ENCODE peak calls at places on chromosomes 3 and 15, in four cellular contexts. O, T, S and A are unnamed samples.

GRCh38 chr3:60325610-60326181 is 925.6 kb downstream of the FHIT start:
- DNase-seq in T (no peak), S (no peak), O (no peak), A (no peak)

GRCh38 chr3:160108357-160108756 is 116.9 kb upstream of the C3orf80 start:
- DNase-seq in T (no peak), O (no peak), S (no peak), A (no peak)

GRCh38 chr3:44117239-44117638 is 124.4 kb upstream of the TOPAZ1 start:
- DNase-seq in S (no peak), O (no peak), T (no peak), A (no peak)

GRCh38 chr15:39273805-39274411 is 307.0 kb upstream of the THBS1 start:
- DNase-seq in S (no peak), O (no peak), T (peak), A (peak)

GRCh38 chr15:25797511-25798206 is 65.5 kb downstream of the ATP10A start:
- DNase-seq in T (no peak), S (no peak), O (no peak), A (no peak)

GRCh38 chr15:31457631-31458526 is 131.2 kb downstream of the KLF13 start:
- DNase-seq in S (no peak), O (no peak), T (peak), A (no peak)

GRCh38 chr3:42451546-42452230 is 41.3 kb upstream of the LYZL4 start:
- DNase-seq in S (no peak), O (no peak), T (no peak), A (no peak)

GRCh38 chr15:96869122-96869521 is 538.6 kb downstream of the NR2F2 start:
- DNase-seq in S (no peak), O (no peak), T (no peak), A (no peak)

GRCh38 chr3:53046171-53047170 is 598 bp upstream of the SFMBT1 start:
- DNase-seq in S (no peak), O (no peak), T (peak), A (no peak)

GRCh38 chr3:188416041-188416440 is 262.1 kb downstream of the LPP start:
- DNase-seq in O (no peak), S (no peak), T (no peak), A (no peak)

GRCh38 chr3:131892331-131892730 is 142.5 kb downstream of the CPNE4 start:
- DNase-seq in T (no peak), O (no peak), S (no peak), A (no peak)

GRCh38 chr3:32288819-32289218 is 50.3 kb downstream of the CMTM8 start:
- DNase-seq in S (no peak), T (no peak), O (no peak), A (no peak)

GRCh38 chr15:74775894-74776293 is 6.0 kb upstream of the CSK start:
- DNase-seq in S (no peak), T (no peak), O (no peak), A (no peak)

GRCh38 chr15:78640527-78640839 is 527 bp downstream of the CHRNB4 start:
- DNase-seq in T (no peak), S (no peak), O (no peak), A (no peak)

GRCh38 chr3:195068045-195068444 is 202.9 kb downstream of the XXYLT1 start:
- DNase-seq in S (no peak), T (no peak), O (no peak), A (no peak)

GRCh38 chr15:83982748-83983147 is 252.8 kb upstream of the GOLGA6L4 start:
- DNase-seq in S (no peak), O (no peak), T (no peak), A (no peak)

GRCh38 chr3:146044046-146044445 is 116.9 kb downstream of the PLOD2 start:
- DNase-seq in T (no peak), S (no peak), O (no peak), A (no peak)

GRCh38 chr3:45105855-45106655 is 40.1 kb downstream of the CDCP1 start:
- DNase-seq in S (peak), O (no peak), T (no peak), A (no peak)

GRCh38 chr3:169091196-169091595 is 572.3 kb downstream of the MECOM start:
- DNase-seq in O (no peak), S (no peak), T (no peak), A (no peak)

GRCh38 chr3:108180214-108180613 is 42.0 kb downstream of the IFT57 start:
- DNase-seq in T (no peak), S (no peak), O (no peak), A (no peak)

GRCh38 chr15:33675246-33675645 is 293.1 kb upstream of the CHRM5 start:
- DNase-seq in T (peak), S (peak), O (no peak), A (no peak)

GRCh38 chr15:28133281-28133680 is 34.2 kb upstream of the OCA2 start:
- DNase-seq in T (no peak), O (no peak), S (no peak), A (no peak)

GRCh38 chr3:83523470-83524073 is 1435.2 kb upstream of the CADM2 start:
- DNase-seq in T (peak), S (no peak), O (peak), A (peak)

GRCh38 chr15:35944945-35945344 is 399.0 kb upstream of the DPH6 start:
- DNase-seq in T (no peak), O (no peak), S (no peak), A (no peak)

GRCh38 chr3:10317311-10317960 is 3.5 kb downstream of the SEC13 start:
- DNase-seq in S (no peak), T (no peak), O (no peak), A (peak)

GRCh38 chr3:10312866-10313265 is 8.0 kb downstream of the SEC13 start:
- DNase-seq in S (no peak), O (no peak), T (no peak), A (no peak)

GRCh38 chr3:10312391-10312790 is 8.5 kb downstream of the SEC13 start:
- DNase-seq in O (no peak), T (no peak), S (no peak), A (no peak)

GRCh38 chr3:10315771-10316344 is 5.1 kb downstream of the SEC13 start:
- DNase-seq in S (no peak), T (no peak), O (no peak), A (no peak)

DNA sequence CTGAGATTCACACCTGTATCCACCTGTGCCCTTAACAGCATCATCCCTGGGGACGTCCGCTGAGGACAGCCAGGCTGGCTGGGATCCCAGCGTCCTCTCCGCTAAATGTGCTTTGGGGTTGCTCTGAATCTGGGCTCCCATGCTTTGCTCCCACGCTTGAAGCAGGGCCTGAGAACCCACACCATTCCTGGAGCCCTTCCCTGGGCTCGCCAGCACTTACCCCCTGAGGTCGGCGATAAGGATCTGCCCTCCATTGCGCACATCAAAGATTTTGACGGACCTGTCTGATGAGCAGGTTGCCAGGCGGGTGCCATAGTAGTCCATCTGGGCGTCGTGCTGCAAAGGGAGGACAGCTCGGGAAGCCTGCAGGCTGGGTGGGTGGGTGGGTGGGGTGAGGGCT is 5.8 kb downstream of the SEC13 start:
- DNase-seq in O (no peak), S (no peak), T (no peak), A (no peak)
- TF ChIP-seq CHD4 in O (no peak), S (no peak), T (no peak), A (no peak)

GRCh38 chr3:50170689-50171088 is 15.6 kb downstream of the SEMA3F start:
- DNase-seq in S (peak), T (peak), O (no peak), A (peak)
- TF ChIP-seq BHLHE40 in S (no peak), T (no peak), O (no peak), A (peak)

DNA sequence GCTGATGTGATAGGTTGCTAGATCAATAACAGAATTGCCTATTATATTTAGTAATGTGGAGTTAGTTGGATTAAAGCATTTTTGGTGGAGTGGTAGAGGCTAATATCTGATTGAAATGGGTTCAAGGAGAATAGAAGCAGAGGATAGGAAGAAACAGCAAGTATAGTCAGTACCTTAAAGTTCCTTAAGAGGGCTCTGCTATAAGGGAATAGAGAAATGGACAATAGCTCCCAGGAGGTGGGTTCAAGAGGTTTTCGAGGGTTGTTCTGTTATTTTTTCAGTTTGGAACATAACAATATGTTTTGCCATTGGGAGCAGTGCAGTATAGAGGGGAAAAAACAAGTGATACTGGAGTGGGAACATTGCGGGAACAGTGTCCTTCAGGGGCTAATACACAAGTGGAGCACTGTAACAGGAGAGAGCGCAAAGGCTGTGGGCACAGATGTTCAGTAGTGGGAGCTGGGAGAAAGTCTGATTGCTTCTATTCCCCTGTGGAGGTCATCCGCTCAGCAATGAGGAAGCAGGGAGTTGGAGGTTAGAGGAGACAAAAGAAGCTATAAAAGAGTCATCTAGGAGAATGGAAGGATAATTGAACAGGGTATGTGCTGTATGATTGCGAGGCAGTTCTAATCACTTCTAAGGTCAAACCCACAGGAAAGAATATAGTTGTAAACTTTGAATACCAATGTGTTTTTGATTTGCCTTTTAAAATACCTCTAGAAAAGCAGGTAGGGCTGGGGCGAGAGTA is 3.3 kb downstream of the MRPS11 start:
- DNase-seq in T (no peak), S (peak), O (no peak), A (no peak)
- TF ChIP-seq CHD4 in T (no peak), S (no peak), O (no peak), A (no peak)

DNA sequence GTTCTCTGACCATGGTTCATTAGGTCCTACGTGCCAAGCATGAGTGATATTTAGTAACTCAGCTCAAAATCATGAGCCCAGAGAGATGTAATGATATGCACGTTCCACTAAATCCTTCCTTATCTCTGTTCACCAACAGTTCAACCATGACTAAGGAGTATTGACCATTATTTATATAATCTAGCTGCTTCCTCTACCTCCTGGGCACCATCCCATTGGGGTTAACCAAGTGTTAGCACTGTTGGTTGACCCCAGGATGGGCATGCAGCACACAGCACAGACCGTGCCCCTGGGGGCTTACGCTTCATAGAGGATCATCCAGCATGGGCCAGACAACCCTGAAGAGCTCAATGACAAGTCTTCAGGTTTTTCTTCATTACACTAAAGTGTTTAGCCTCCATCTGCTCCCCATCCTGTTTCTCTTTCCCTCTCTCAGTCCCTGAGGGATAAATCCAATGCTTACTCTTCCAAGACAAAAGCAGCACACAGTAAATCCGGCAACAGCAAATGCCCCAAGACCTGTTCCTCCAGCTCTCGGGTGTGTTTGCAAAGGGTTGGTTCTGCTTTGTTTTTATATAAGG is 10.4 kb downstream of the FAM174B start:
- DNase-seq in T (no peak), O (no peak), S (no peak), A (no peak)
- TF ChIP-seq BHLHE40 in T (no peak), O (no peak), S (peak), A (no peak)

GRCh38 chr3:4848176-4848575 is 131.1 kb upstream of the BHLHE40 start:
- DNase-seq in S (no peak), T (no peak), O (no peak), A (no peak)

GRCh38 chr3:4850928-4851265 is 128.3 kb upstream of the BHLHE40 start:
- DNase-seq in T (no peak), O (peak), S (no peak), A (no peak)

GRCh38 chr3:4849739-4850138 is 129.5 kb upstream of the BHLHE40 start:
- DNase-seq in T (no peak), S (no peak), O (no peak), A (no peak)

GRCh38 chr3:4849136-4849535 is 130.1 kb upstream of the BHLHE40 start:
- DNase-seq in O (no peak), T (no peak), S (no peak), A (no peak)

GRCh38 chr3:4850211-4850927 is 128.9 kb upstream of the BHLHE40 start:
- DNase-seq in O (peak), T (no peak), S (no peak), A (no peak)
- TF ChIP-seq CHD4 in O (no peak), T (no peak), S (no peak), A (no peak)

GRCh38 chr3:24060055-24060454 is 115.0 kb downstream of the NR1D2 start:
- DNase-seq in S (no peak), T (no peak), O (no peak), A (no peak)
- TF ChIP-seq BHLHE40 in S (no peak), T (no peak), O (no peak), A (no peak)

DNA sequence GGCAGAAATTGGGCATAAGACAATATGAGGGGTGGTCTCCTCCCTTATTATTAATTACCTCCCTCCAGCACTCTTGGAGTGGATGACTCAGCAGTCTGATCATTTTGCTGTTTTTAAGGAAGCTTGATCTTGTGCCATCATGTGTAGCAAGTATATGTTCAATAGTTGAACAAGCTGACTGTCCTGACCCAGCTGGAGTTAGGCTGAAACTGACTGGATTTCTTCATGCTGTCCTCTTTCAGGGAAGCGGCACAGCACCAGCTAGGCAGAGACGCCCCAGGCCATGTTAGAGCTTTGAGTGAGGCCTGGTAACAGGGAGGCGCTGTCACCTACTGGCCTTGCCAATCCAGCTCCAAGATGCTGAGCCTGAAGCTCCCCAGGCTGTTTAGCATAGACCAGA is 54.4 kb upstream of the KIF23 start:
- DNase-seq in T (peak), S (no peak), O (no peak), A (no peak)
- TF ChIP-seq CHD4 in T (no peak), S (no peak), O (no peak), A (no peak)

GRCh38 chr3:58119221-58119620 is 91.6 kb downstream of the DNASE1L3 start:
- DNase-seq in T (no peak), S (no peak), O (no peak), A (no peak)

GRCh38 chr3:58117561-58118305 is 93.0 kb downstream of the DNASE1L3 start:
- DNase-seq in S (no peak), T (no peak), O (no peak), A (no peak)

GRCh38 chr3:58120075-58120812 is 90.5 kb downstream of the DNASE1L3 start:
- DNase-seq in S (no peak), O (no peak), T (no peak), A (no peak)

GRCh38 chr3:58116985-58117384 is 93.8 kb downstream of the DNASE1L3 start:
- DNase-seq in O (no peak), S (no peak), T (no peak), A (no peak)

DNA sequence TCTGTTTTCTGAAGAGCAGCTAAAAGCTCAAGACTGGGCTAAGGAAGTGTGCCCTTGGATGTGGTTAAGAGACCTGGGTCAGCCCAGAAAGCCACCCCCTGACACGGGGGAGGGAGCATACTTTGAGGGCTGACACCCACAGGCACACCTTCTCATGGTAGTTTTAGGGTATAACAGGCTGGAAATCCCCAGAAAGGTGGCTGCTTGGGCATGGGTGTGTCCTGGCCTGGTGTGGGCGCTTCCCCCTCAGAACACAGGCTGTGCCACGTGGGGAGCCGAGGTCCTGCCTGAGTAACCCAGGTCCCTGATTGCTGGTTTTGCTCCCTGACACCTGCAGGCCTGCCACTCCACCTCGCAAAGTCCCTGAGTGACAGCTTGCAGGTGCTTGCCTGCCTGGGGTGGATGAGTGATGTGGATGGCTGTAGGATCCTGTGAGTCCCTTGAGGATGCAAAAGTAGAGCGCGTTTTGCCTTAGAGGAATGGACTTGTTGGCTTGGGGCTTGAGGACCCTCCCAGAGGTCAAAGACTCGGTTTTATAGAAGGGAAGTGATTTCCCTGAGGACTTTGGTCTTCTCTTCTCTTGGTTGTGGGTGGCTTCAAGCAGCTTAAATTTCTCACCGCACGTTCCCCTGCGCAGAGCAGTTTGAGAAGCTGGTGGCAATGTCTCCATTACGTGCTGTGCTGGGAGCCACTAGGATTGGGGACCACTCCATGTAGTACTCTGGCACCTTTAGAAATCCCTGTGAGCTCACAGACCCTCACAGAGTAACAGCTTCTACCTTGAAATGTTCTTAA is 94.4 kb downstream of the DNASE1L3 start:
- DNase-seq in T (no peak), S (no peak), O (peak), A (no peak)
- TF ChIP-seq BHLHE40 in T (no peak), S (no peak), O (peak), A (no peak)

DNA sequence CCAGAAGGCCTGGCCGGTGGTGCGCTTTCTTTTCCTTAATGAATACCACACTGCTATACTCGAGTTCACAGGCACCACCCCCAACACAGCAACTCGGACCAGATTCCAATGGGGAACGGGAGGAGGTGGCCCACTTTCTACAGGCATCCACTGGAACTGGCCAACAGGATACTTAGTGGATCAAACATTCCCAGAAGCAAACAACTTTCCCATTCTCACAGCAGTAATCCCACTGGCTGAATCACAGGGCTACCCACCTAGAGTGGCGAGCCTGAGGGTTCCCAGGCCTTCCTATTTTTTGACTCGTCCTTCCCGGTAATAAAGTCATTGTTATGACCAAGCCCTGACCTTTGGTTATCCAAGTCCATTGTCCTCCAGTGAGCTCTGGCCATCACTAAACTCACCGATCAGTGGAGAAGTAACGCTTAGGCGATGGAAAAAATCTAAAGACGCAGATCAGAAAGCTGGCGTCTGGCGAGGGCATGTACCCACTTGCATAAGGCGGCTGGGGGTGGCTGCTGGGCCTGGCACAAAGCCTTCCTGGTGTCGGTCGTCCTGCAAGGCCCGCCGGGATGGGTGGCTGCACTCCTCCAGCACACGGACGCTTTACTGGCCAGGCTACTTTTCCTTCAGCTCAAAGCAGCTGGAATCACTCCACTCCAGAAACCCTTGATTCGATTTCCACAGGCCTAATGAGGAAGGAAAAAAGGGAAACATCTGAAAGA is 1.2 kb downstream of the EOGT start:
- DNase-seq in O (no peak), S (no peak), T (no peak), A (no peak)
- TF ChIP-seq CHD4 in O (no peak), S (no peak), T (no peak), A (no peak)

DNA sequence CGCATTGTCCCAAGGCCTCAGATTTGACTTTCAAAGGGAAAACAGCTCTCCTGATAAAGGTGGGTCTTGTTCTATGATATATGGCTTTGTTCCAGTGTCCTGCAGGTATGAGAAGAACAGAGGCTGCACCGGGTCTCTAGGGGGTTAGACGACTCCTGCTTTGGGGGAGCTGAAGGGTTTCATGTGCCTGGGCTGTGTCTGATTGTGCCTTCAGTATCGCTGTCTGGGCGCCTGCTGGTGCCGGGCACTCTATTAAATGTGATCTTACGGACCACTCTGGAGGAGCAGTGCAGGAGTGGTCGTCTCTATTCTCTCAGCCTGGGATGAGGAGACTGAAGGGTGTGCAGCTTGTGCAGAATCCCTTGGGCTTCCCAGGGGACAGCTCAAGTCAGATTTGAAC is 16.0 kb downstream of the PAQR5 start:
- DNase-seq in S (no peak), O (no peak), T (no peak), A (no peak)
- TF ChIP-seq BHLHE40 in S (no peak), O (no peak), T (no peak), A (no peak)